ENCODE peak calls at places on chromosomes 1 and 21, in four cellular contexts. G, D, T and J are unnamed samples.

GRCh38 chr1:98669355-98670296 is 8.1 kb downstream of the SNX7 start:
- DNase-seq in T (no peak), D (no peak), G (no peak), J (no peak)

GRCh38 chr1:244874974-244875579 is 10.7 kb upstream of the HNRNPU start:
- DNase-seq in D (no peak), T (no peak), G (no peak), J (no peak)

GRCh38 chr1:167121375-167122120 is 27.7 kb downstream of the STYXL2 start:
- DNase-seq in G (peak; percentile 40), D (no peak), T (peak; percentile 87), J (no peak)

GRCh38 chr1:195909061-195909460 is 699.2 kb downstream of the KCNT2 start:
- DNase-seq in T (no peak), D (no peak), G (no peak), J (no peak)

GRCh38 chr1:11648732-11649158 is 5.5 kb downstream of the FBXO2 start:
- DNase-seq in G (no peak), T (peak; percentile 51), D (no peak), J (no peak)

GRCh38 chr1:230303822-230304221 is 122.3 kb downstream of the PGBD5 start:
- DNase-seq in G (no peak), T (no peak), D (no peak), J (no peak)

GRCh38 chr1:198681831-198682756 is 43.3 kb downstream of the PTPRC start:
- DNase-seq in T (peak; percentile 74), D (peak; percentile 90), G (peak; percentile 72), J (peak; percentile 90)

GRCh38 chr1:14924012-14924452 is 229.5 kb upstream of the TMEM51 start:
- DNase-seq in G (no peak), D (no peak), T (peak; percentile 67), J (no peak)

GRCh38 chr1:208105756-208106155 is 138.4 kb downstream of the PLXNA2 start:
- DNase-seq in D (no peak), G (no peak), T (no peak), J (no peak)

GRCh38 chr1:116461723-116462122 is 88.7 kb downstream of the ATP1A1 start:
- DNase-seq in G (no peak), T (no peak), D (no peak), J (no peak)

GRCh38 chr1:94418664-94419655 is 771 bp downstream of the ABCD3 start:
- DNase-seq in G (peak; percentile 70), D (no peak), T (peak; percentile 50), J (no peak)

GRCh38 chr1:184940226-184940625 is 34.1 kb downstream of the NIBAN1 start:
- DNase-seq in D (no peak), G (no peak), T (no peak), J (peak; percentile 26)

GRCh38 chr1:170618418-170618817 is 45.5 kb upstream of the PRRX1 start:
- DNase-seq in D (no peak), T (no peak), G (no peak), J (no peak)

GRCh38 chr1:117096871-117097842 is 24.4 kb downstream of the TRIM45 start:
- DNase-seq in T (no peak), G (no peak), D (no peak), J (no peak)

GRCh38 chr1:171645553-171646336 is 6.7 kb downstream of the MYOC start:
- DNase-seq in G (peak; percentile 41), D (no peak), T (peak; percentile 61), J (peak; percentile 96)

GRCh38 chr21:42437786-42438185 is 34.1 kb downstream of the UBASH3A start:
- DNase-seq in D (no peak), T (no peak), G (no peak), J (no peak)

GRCh38 chr1:6794164-6794563 is 8.9 kb downstream of the CAMTA1 start:
- DNase-seq in D (no peak), T (no peak), G (no peak), J (no peak)

GRCh38 chr1:24285231-24285630 is 33.9 kb upstream of the GRHL3 start:
- DNase-seq in G (no peak), T (no peak), D (no peak), J (no peak)

GRCh38 chr21:32516729-32517649 is 68.3 kb downstream of the TCP10L start:
- DNase-seq in D (no peak), G (no peak), T (no peak), J (peak; percentile 51)

GRCh38 chr1:31102501-31102950 is 37.0 kb upstream of the PUM1 start:
- DNase-seq in D (no peak), T (peak; percentile 49), G (no peak), J (peak; percentile 80)

GRCh38 chr1:54297596-54298283 is 97.8 kb downstream of the MRPL37 start:
- DNase-seq in D (no peak), T (peak; percentile 70), G (no peak), J (no peak)

GRCh38 chr1:114139540-114139939 is 14.1 kb downstream of the SYT6 start:
- DNase-seq in G (no peak), T (no peak), D (no peak), J (no peak)

GRCh38 chr1:152107984-152108898 is 7.0 kb downstream of the TCHH start:
- DNase-seq in D (no peak), G (no peak), T (no peak), J (no peak)

GRCh38 chr1:64915381-64916274 is 50.7 kb downstream of the JAK1 start:
- DNase-seq in D (peak; percentile 81), G (no peak), T (peak; percentile 68), J (peak; percentile 26)

GRCh38 chr1:21703318-21703963 is 34.3 kb upstream of the RAP1GAP start:
- DNase-seq in T (no peak), D (no peak), G (no peak), J (peak; percentile 70)

GRCh38 chr1:40299366-40300248 is 17.5 kb downstream of the COL9A2 start:
- DNase-seq in D (no peak), T (no peak), G (no peak), J (no peak)

GRCh38 chr1:38587734-38588133 is 271.8 kb downstream of the RRAGC start:
- DNase-seq in D (no peak), T (no peak), G (no peak), J (no peak)

GRCh38 chr1:203985044-203985443 is 87.9 kb upstream of the SOX13 start:
- DNase-seq in T (no peak), G (no peak), D (no peak), J (no peak)

GRCh38 chr1:117616356-117616755 is 10.5 kb downstream of the TENT5C start:
- DNase-seq in G (no peak), T (peak; percentile 52), D (no peak), J (no peak)

GRCh38 chr1:56080123-56080522 is 499.2 kb downstream of the PLPP3 start:
- DNase-seq in G (no peak), T (no peak), D (no peak), J (no peak)

DNA sequence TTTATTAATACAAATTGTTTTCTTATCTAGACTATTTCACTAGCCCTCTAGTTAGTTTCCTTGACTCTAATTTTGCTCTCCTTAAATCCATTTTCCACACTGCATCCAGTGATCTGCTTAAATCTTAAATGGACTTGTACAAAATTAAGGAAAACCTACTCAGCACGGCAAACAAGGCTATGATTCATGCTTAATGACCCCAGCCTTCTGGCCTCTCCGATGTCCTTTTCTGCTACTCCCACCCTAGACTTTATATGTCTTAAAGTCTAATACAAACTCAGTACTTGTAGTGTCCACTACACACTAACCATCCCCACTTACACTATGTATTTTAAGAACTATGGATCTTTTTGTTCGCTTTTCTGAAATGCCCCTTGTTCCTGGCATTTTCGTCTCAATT is 2.2 kb downstream of the TMED5 start:
- DNase-seq in G (no peak), D (no peak), T (no peak), J (no peak)
- H3K4me3 ChIP-seq in G (no peak overlapping the region), D (peak overlapping the region; percentile 64), T (peak overlapping the region; percentile 80), J (peak overlapping the region; percentile 94)

GRCh38 chr21:34882719-34883131 is 166.4 kb downstream of the RUNX1 start:
- DNase-seq in D (no peak), G (no peak), T (no peak), J (no peak)
- H3K4me3 ChIP-seq in D (peak overlapping the region; percentile 11), G (no peak overlapping the region), T (no peak overlapping the region), J (peak overlapping the region; percentile 97)

GRCh38 chr1:160540859-160541233 is 17.8 kb upstream of the SLAMF6 start:
- DNase-seq in G (no peak), T (no peak), D (no peak), J (no peak)
- H3K4me3 ChIP-seq in G (no peak overlapping the region), T (no peak overlapping the region), D (no peak overlapping the region), J (no peak overlapping the region)

DNA sequence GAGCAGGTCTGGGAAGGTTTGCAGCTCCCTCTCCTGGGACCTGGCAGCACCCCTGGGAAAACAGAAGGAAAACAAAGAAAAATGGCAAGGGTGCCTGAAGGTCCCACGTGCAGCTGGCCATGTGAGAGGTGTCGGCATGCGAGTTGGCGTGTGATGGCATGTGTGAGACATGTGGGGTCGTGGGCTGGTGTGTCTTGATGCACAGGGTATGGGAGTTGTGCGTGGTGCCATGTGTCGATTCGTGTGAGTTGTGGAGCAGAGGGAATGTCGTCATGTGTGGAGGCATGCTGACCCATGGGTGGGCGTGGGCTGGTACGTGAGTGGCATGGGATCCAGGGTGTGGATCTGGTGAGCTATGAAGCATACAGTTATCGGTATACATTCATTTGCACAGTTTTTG is 1.3 kb downstream of the HPCA start:
- DNase-seq in D (no peak), T (no peak), G (no peak), J (no peak)
- H3K4me3 ChIP-seq in D (no peak overlapping the region), T (no peak overlapping the region), G (no peak overlapping the region), J (no peak overlapping the region)

DNA sequence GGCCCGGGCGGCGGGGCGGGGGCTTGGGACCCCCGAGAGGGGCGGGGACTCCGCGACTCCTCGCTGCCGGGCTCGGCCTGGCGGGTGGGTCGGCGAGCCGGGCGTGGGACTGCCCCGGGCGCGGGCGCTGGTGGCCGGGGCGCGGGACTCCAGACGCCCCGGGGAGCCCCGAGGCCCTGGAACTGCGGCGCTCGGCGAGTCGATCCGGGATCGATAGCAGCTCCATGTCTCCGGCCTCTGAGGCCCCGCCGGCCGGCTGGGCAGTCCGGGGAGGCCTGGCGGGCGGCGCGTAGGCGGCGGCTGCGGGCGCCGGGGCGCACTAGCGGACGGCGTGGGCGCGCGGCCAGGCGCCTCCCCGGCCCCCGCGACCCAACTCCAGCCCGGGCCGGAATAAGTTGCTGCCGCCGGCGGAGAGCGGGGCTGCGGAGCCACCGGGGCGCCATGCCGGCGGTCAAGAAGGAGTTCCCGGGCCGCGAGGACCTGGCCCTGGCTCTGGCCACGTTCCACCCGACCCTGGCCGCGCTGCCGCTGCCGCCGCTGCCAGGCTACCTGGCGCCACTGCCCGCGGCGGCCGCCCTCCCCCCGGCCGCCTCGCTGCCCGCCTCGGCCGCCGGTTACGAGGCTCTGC is 382 bp downstream of the SAMD11 start:
- DNase-seq in G (no peak), T (no peak), D (no peak), J (no peak)
- H3K4me3 ChIP-seq in G (no peak overlapping the region), T (peak overlapping the region; percentile 32), D (peak overlapping the region; percentile 41), J (peak overlapping the region; percentile 61)

GRCh38 chr1:41378999-41379740 is 17.9 kb downstream of the FOXO6 start:
- DNase-seq in T (no peak), G (no peak), D (no peak), J (no peak)
- H3K4me3 ChIP-seq in T (no peak overlapping the region), G (no peak overlapping the region), D (no peak overlapping the region), J (no peak overlapping the region)

DNA sequence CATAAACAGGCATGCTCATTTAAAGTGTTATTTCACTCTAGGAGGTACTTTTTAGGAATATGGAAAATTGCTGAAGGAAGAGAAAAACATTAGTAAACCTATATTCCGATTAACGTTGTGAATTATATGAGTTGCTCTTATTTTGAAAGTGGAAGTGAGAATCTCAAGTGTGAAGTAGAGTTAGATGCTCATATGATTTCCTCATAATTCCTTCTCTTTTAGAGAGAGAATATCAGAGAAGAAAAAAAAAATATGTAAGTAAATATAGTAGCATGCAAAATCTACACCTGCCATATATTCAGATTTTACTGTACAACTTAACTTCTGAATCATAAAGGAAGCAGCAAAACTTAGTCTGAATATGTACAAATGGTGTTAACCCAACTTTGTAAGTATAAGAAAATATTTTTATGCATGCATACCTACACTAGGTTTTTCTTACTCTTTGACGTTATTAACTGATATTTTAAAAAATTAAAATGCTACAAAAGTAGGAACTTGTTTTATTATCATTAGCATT is 407.0 kb upstream of the B3GALT2 start:
- DNase-seq in T (no peak), D (no peak), G (no peak), J (no peak)
- H3K4me3 ChIP-seq in T (no peak overlapping the region), D (no peak overlapping the region), G (no peak overlapping the region), J (no peak overlapping the region)